ENCODE peak calls at places on chromosomes 3 and 15, in six cellular contexts. E is HCT116, L is mesendoderm, H is H9, X is adipocyte, A is GM23248. J is an unnamed sample.

GRCh38 chr3:185781759-185782158 is 43.1 kb downstream of the IGF2BP2 start:
- DNase-seq in E (no peak), L (no peak), H (no peak), X (peak; percentile 62), A (peak; percentile 71), J (peak; percentile 89)

GRCh38 chr3:11479230-11479620 is 164.5 kb downstream of the VGLL4 start:
- DNase-seq in E (no peak), L (no peak), H (no peak), X (no peak), A (no peak), J (no peak)

GRCh38 chr15:33807665-33808064 is 160.6 kb upstream of the CHRM5 start:
- DNase-seq in E (no peak), L (no peak), H (no peak), X (no peak), A (no peak), J (no peak)

GRCh38 chr3:69462022-69462825 is 76.3 kb upstream of the FRMD4B start:
- DNase-seq in E (no peak), L (no peak), H (no peak), X (no peak), A (no peak), J (no peak)

GRCh38 chr15:71380345-71380744 is 265.1 kb downstream of the THSD4 start:
- DNase-seq in E (no peak), L (no peak), H (no peak), X (no peak), A (no peak), J (no peak)

GRCh38 chr15:34789326-34789725 is 6.0 kb downstream of the ACTC1 start:
- DNase-seq in E (no peak), L (peak; percentile 48), H (no peak), X (no peak), A (no peak), J (no peak)

GRCh38 chr3:64815195-64815627 is 127.4 kb upstream of the ADAMTS9 start:
- DNase-seq in E (no peak), L (no peak), H (no peak), X (peak; percentile 80), A (no peak), J (peak; percentile 64)

GRCh38 chr15:63056843-63057242 is 14.3 kb downstream of the TPM1 start:
- DNase-seq in E (no peak), L (no peak), H (no peak), X (no peak), A (peak; percentile 54), J (peak; percentile 66)

GRCh38 chr3:114111060-114111790 is 54.7 kb downstream of the QTRT2 start:
- DNase-seq in E (no peak), L (no peak), H (no peak), X (no peak), A (no peak), J (no peak)

GRCh38 chr15:81281176-81281735 is 42.7 kb downstream of the STARD5 start:
- DNase-seq in E (no peak), L (no peak), H (peak; percentile 20), X (no peak), A (no peak), J (no peak)

GRCh38 chr15:36961956-36962355 is 138.4 kb downstream of the MEIS2 start:
- DNase-seq in E (no peak), L (no peak), H (no peak), X (peak; percentile 23), A (no peak), J (no peak)

GRCh38 chr15:81050806-81051205 is 50.1 kb downstream of the TLNRD1 start:
- DNase-seq in E (no peak), L (no peak), H (no peak), X (no peak), A (no peak), J (no peak)

GRCh38 chr3:56801151-56801596 is 575 bp downstream of the ARHGEF3 start:
- DNase-seq in E (no peak), L (no peak), H (peak; percentile 31), X (no peak), A (no peak), J (no peak)

GRCh38 chr3:23950303-23950702 is 5.2 kb downstream of the NR1D2 start:
- DNase-seq in E (no peak), L (no peak), H (no peak), X (no peak), A (no peak), J (no peak)

GRCh38 chr3:154122912-154123559 is 1.8 kb downstream of the ARHGEF26 start:
- DNase-seq in E (no peak), L (peak; percentile 27), H (no peak), X (no peak), A (peak; percentile 23), J (peak; percentile 27)

GRCh38 chr15:43253431-43254403 is 13.0 kb downstream of the TGM5 start:
- DNase-seq in E (no peak), L (no peak), H (no peak), X (peak; percentile 7), A (peak; percentile 39), J (peak; percentile 81)

GRCh38 chr15:70474367-70474681 is 289.0 kb downstream of the UACA start:
- DNase-seq in E (no peak), L (no peak), H (no peak), X (no peak), A (no peak), J (no peak)

GRCh38 chr15:74011610-74012009 is 17.1 kb downstream of the PML start:
- DNase-seq in E (no peak), L (no peak), H (no peak), X (peak; percentile 61), A (peak; percentile 56), J (peak; percentile 67)

GRCh38 chr15:99134317-99134821 is 29.5 kb downstream of the SYNM start:
- DNase-seq in E (no peak), L (no peak), H (no peak), X (no peak), A (no peak), J (no peak)

GRCh38 chr15:76714950-76715349 is 190.2 kb downstream of the SCAPER start:
- DNase-seq in E (no peak), L (no peak), H (no peak), X (no peak), A (no peak), J (no peak)

DNA sequence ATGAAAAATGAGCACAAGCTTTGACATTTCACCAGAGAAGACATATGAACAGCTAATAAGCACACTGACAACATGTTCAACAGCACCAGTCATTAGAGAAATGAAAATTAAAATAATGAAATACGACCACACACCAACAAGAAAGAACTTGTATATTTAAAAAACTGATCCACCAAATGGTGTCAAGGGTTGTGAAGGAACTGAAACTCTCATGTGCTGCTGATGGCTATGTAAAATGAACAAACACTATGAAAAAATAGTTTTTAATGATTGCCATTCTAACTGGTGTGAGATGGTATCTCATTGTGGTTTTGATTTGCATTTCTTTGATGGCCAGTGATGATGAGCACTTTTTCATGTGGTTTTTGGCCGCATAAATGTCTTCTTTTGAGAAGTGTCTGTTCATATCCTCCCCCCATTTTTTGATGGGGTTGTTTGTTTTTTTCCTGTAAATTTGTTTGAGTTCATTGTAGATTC is 193.8 kb downstream of the SCAPER start:
- DNase-seq in E (no peak), L (no peak), H (no peak), X (no peak), A (no peak), J (no peak)
- H3K9ac ChIP-seq in E (no peak overlapping the region), L (no peak overlapping the region), H (no peak overlapping the region), X (no peak overlapping the region), A (no peak overlapping the region), J (no peak overlapping the region)

DNA sequence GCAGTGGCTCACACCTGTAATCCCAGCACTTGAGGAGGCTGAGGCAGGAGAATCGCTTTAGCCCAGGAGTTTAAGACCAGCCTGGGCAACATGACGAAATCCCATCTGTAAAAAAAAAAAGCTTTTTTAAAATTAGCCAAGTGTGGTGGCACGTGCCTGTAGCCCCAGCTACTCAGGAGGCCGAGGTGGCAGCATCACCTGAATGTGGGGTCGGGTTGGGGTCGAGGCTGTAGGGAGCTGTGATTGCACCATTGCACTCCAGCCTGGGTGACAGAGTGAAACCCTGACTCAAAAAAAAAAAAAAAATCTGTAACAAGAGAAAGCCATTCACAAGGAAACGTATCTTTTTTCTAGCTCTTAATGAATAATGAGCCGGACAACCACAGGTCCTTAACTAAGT is 74.7 kb upstream of the DLG1 start:
- DNase-seq in E (no peak), L (no peak), H (no peak), X (no peak), A (no peak), J (no peak)
- H3K27me3 ChIP-seq in E (no peaks in the 10 kb centered on the region), L (no peaks in the 10 kb centered on the region), H (no peaks in the 10 kb centered on the region), X (no peaks in the 10 kb centered on the region), A (no peaks in the 10 kb centered on the region), J (no peaks in the 10 kb centered on the region)

DNA sequence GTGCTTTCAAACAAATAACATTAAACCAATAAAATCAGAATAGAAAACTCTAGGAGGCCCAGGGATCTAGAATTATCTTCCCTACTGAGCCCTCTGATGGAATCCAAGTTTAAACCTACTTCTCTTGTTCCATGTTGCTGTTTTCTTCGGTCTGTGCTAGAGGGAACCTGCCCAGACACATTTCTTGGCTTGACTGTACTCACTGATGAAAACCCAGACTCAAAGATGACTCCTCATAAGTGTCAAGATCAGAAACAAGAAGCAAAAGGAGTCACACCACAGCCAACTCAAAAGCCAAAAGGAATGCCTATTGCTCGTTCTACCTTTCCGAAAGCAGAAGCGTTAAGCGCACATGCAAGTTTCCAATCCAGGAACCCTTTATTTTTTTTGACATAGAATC is 31.6 kb downstream of the SCAP start:
- DNase-seq in E (no peak), L (no peak), H (no peak), X (peak; percentile 11), A (peak; percentile 20), J (no peak)
- H3K9ac ChIP-seq in E (no peak overlapping the region), L (no peak overlapping the region), H (no peak overlapping the region), X (no peak overlapping the region), A (no peak overlapping the region), J (no peak overlapping the region)

GRCh38 chr15:96701876-96702275 is 371.4 kb downstream of the NR2F2 start:
- DNase-seq in E (no peak), L (no peak), H (no peak), X (no peak), A (no peak), J (peak; percentile 2)

GRCh38 chr15:96699871-96700401 is 369.4 kb downstream of the NR2F2 start:
- DNase-seq in E (no peak), L (peak; percentile 85), H (peak; percentile 74), X (no peak), A (no peak), J (no peak)

GRCh38 chr15:96703087-96703486 is 372.6 kb downstream of the NR2F2 start:
- DNase-seq in E (no peak), L (peak; percentile 8), H (no peak), X (no peak), A (no peak), J (no peak)

GRCh38 chr15:96701443-96701842 is 370.9 kb downstream of the NR2F2 start:
- DNase-seq in E (no peak), L (no peak), H (no peak), X (peak; percentile 1), A (peak; percentile 3), J (no peak)

DNA sequence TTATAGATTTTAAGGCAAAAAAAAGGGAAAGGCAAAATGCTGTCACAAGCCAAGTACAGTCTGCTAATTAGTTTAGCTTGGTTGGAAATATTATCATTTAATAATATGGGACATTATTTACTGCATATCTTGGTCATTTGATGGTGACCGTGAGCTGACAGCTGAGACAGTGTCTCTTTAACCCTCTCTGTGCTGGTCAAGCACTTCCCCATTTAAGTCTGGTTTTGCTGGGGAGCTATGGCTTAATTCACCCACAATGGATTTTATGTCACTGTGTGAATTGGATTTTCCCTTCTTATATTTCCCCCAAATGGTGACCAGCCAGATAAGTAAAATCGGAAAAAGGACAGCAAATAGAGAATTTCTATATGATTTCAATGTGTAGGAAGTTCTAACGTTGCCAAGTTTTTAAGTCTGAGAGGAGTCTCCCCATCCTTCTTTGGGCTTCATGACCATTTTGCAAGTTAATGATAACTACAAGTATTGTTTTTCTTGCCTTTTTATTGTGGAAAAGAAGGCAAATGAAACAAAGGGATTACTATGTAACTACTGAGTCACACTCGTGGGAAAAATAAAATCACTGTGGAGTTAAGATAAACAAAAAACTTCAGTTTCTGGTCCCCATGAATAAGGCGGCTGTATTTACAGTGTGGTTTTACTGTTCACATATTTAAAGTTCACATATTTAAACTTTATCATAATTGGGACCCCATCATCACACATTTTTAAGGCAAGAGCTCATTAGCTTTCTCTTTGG is 373.5 kb downstream of the NR2F2 start:
- DNase-seq in E (no peak), L (no peak), H (no peak), X (no peak), A (peak; percentile 1), J (peak; percentile 37)
- H3K27me3 ChIP-seq in E (peaks cover 51% of the 10 kb centered on the region), L (no peaks in the 10 kb centered on the region), H (no peaks in the 10 kb centered on the region), X (no peaks in the 10 kb centered on the region), A (no peaks in the 10 kb centered on the region), J (no peaks in the 10 kb centered on the region)